ENCODE peak calls at places on chromosome 11, in five cellular contexts. One of them, this sample, is unnamed.

GRCh38 chr11:117471776-117472175 is 144.1 kb downstream of the CEP164 start:
- DNase-seq in esophagus squamous epithelium: no peak
- DNase-seq in ovary: no peak
- DNase-seq in small intestine: no peak
- DNase-seq in upper lobe of left lung: no peak
- DNase-seq in this sample: no peak

GRCh38 chr11:17403977-17404759 is 15.7 kb upstream of the KCNJ11 start:
- DNase-seq in esophagus squamous epithelium: no peak
- DNase-seq in ovary: no peak
- DNase-seq in small intestine: no peak
- DNase-seq in upper lobe of left lung: no peak
- DNase-seq in this sample: no peak

GRCh38 chr11:130580372-130580771 is 131.9 kb downstream of the ADAMTS15 start:
- DNase-seq in esophagus squamous epithelium: no peak
- DNase-seq in ovary: peak
- DNase-seq in small intestine: no peak
- DNase-seq in upper lobe of left lung: no peak
- DNase-seq in this sample: no peak

GRCh38 chr11:104259121-104259610 is 95.2 kb upstream of the PDGFD start:
- DNase-seq in esophagus squamous epithelium: no peak
- DNase-seq in ovary: no peak
- DNase-seq in small intestine: no peak
- DNase-seq in upper lobe of left lung: no peak
- DNase-seq in this sample: no peak

GRCh38 chr11:117232911-117233409 is 489 bp downstream of the RNF214 start:
- DNase-seq in esophagus squamous epithelium: no peak
- DNase-seq in ovary: peak
- DNase-seq in small intestine: no peak
- DNase-seq in upper lobe of left lung: no peak
- DNase-seq in this sample: no peak

GRCh38 chr11:72067676-72068075 is 12.7 kb downstream of the NUMA1 start:
- DNase-seq in esophagus squamous epithelium: no peak
- DNase-seq in ovary: no peak
- DNase-seq in small intestine: no peak
- DNase-seq in upper lobe of left lung: no peak
- DNase-seq in this sample: no peak

GRCh38 chr11:32315121-32315520 is 120.2 kb downstream of the WT1 start:
- DNase-seq in esophagus squamous epithelium: no peak
- DNase-seq in ovary: no peak
- DNase-seq in small intestine: no peak
- DNase-seq in upper lobe of left lung: no peak
- DNase-seq in this sample: no peak

GRCh38 chr11:58927393-58928081 is 11.8 kb upstream of the GLYATL1 start:
- DNase-seq in esophagus squamous epithelium: no peak
- DNase-seq in ovary: no peak
- DNase-seq in small intestine: peak
- DNase-seq in upper lobe of left lung: no peak
- DNase-seq in this sample: no peak

GRCh38 chr11:116913000-116913399 is 75.6 kb upstream of the APOA1 start:
- DNase-seq in esophagus squamous epithelium: no peak
- DNase-seq in ovary: no peak
- DNase-seq in small intestine: no peak
- DNase-seq in upper lobe of left lung: no peak
- DNase-seq in this sample: no peak

GRCh38 chr11:11845066-11845465 is 3.3 kb downstream of the USP47 start:
- DNase-seq in esophagus squamous epithelium: no peak
- DNase-seq in ovary: no peak
- DNase-seq in small intestine: peak
- DNase-seq in upper lobe of left lung: no peak
- DNase-seq in this sample: no peak

GRCh38 chr11:74100231-74100630 is 70.6 kb downstream of the C2CD3 start:
- DNase-seq in esophagus squamous epithelium: no peak
- DNase-seq in ovary: no peak
- DNase-seq in small intestine: no peak
- DNase-seq in upper lobe of left lung: no peak
- DNase-seq in this sample: no peak

DNA sequence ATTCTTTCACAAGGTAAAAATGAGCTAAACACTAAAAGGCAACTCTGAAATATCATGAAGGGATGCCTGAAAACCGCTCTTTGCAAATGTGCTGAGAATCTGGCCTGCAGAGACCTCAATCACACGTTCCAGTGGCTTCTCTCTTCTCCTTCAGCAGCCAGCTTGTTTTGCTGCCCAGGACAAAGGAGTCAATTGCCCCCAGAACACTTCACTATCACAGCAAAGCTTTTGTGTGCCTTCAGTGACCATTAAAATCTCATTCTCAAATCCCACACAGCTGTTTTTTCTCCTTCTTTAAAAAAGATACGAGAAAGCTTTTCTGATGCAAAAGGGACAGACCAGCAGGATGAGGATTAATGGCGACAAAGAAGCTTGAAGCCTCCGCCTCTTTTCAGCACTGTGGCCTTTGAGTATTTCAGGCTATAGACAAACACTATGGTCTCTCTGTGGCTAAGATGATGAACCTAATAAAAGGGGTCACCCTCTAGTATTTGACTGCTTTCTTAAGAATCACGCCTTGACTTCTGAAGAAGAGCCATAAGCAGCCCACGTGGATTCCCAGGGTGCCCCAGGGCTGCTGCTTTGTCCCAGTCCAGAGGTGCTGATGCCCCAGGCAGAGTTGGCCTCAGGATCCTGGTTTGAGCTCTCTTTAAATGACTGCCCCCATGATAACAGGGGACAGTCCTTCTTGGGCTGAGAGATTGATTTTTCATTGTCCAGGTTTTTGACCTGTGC is 33.4 kb upstream of the NRIP3 start:
- DNase-seq in esophagus squamous epithelium: no peak
- DNase-seq in ovary: no peak
- DNase-seq in small intestine: no peak
- DNase-seq in upper lobe of left lung: no peak
- DNase-seq in this sample: no peak
- H3K27ac ChIP-seq in esophagus squamous epithelium: no peak
- H3K27ac ChIP-seq in ovary: no peak
- H3K27ac ChIP-seq in small intestine: no peak
- H3K27ac ChIP-seq in upper lobe of left lung: no peak
- H3K27ac ChIP-seq in this sample: no peak

GRCh38 chr11:47018637-47019036 is 82.1 kb downstream of the CSTPP1 start:
- DNase-seq in esophagus squamous epithelium: no peak
- DNase-seq in ovary: no peak
- DNase-seq in small intestine: no peak
- DNase-seq in upper lobe of left lung: no peak
- DNase-seq in this sample: no peak

GRCh38 chr11:47021965-47022364 is 85.4 kb downstream of the CSTPP1 start:
- DNase-seq in esophagus squamous epithelium: no peak
- DNase-seq in ovary: no peak
- DNase-seq in small intestine: no peak
- DNase-seq in upper lobe of left lung: no peak
- DNase-seq in this sample: no peak

DNA sequence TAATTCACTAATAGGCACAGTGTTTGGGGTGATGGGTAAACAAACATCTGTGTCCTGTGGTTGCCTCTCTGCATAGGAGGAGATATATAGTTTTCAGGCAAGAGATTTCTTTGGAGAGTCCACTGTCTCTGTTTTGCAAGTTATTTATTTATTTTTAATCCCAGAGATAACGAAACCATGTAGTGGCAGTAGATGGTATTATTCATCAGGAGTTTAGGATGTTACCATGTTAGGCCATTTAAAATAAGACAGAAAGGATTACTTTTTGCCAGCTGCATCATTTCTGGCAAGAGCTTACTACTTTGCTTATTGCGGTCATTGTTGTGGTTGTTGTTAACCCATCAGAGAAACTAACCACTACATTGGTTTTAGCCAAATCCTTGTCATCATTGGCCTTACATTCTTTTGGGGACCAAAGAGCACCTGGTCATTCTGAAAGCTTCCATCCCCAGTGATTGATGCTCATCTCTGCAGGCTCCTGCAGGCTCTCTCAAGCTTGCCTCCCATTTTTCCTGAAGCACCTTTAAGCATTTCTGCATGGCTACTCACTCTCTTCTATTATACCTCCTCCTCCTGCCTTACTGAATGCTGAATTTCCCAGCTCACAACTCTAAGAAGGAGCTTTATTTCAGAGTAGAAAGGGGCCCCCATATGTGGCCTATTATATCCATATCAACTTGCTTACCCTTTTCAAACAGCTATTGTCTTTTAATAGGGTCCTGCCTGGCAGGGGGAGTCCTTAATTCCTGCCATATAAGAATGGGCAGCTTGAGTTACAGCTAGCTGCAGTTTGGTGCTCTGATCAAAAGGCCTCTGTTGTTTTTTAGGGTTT is 84.4 kb downstream of the CSTPP1 start:
- DNase-seq in esophagus squamous epithelium: no peak
- DNase-seq in ovary: no peak
- DNase-seq in small intestine: no peak
- DNase-seq in upper lobe of left lung: no peak
- DNase-seq in this sample: no peak
- H3K27ac ChIP-seq in esophagus squamous epithelium: no peak
- H3K27ac ChIP-seq in ovary: no peak
- H3K27ac ChIP-seq in small intestine: no peak
- H3K27ac ChIP-seq in upper lobe of left lung: no peak
- H3K27ac ChIP-seq in this sample: no peak

GRCh38 chr11:65436412-65437032 is 13.9 kb downstream of the NEAT1 start:
- DNase-seq in esophagus squamous epithelium: no peak
- DNase-seq in ovary: peak
- DNase-seq in small intestine: peak
- DNase-seq in upper lobe of left lung: peak
- DNase-seq in this sample: no peak

GRCh38 chr11:65435981-65436411 is 13.4 kb downstream of the NEAT1 start:
- DNase-seq in esophagus squamous epithelium: no peak
- DNase-seq in ovary: peak
- DNase-seq in small intestine: peak
- DNase-seq in upper lobe of left lung: peak
- DNase-seq in this sample: no peak

GRCh38 chr11:65434057-65434666 is 11.6 kb downstream of the NEAT1 start:
- DNase-seq in esophagus squamous epithelium: no peak
- DNase-seq in ovary: no peak
- DNase-seq in small intestine: peak
- DNase-seq in upper lobe of left lung: peak
- DNase-seq in this sample: no peak

GRCh38 chr11:65434667-65435179 is 12.1 kb downstream of the NEAT1 start:
- DNase-seq in esophagus squamous epithelium: no peak
- DNase-seq in ovary: peak
- DNase-seq in small intestine: no peak
- DNase-seq in upper lobe of left lung: no peak
- DNase-seq in this sample: no peak

GRCh38 chr11:65435330-65435931 is 12.8 kb downstream of the NEAT1 start:
- DNase-seq in esophagus squamous epithelium: no peak
- DNase-seq in ovary: peak
- DNase-seq in small intestine: no peak
- DNase-seq in upper lobe of left lung: peak
- DNase-seq in this sample: no peak
- H3K27ac ChIP-seq in esophagus squamous epithelium: peak
- H3K27ac ChIP-seq in ovary: no peak
- H3K27ac ChIP-seq in small intestine: no peak
- H3K27ac ChIP-seq in upper lobe of left lung: no peak
- H3K27ac ChIP-seq in this sample: peak

DNA sequence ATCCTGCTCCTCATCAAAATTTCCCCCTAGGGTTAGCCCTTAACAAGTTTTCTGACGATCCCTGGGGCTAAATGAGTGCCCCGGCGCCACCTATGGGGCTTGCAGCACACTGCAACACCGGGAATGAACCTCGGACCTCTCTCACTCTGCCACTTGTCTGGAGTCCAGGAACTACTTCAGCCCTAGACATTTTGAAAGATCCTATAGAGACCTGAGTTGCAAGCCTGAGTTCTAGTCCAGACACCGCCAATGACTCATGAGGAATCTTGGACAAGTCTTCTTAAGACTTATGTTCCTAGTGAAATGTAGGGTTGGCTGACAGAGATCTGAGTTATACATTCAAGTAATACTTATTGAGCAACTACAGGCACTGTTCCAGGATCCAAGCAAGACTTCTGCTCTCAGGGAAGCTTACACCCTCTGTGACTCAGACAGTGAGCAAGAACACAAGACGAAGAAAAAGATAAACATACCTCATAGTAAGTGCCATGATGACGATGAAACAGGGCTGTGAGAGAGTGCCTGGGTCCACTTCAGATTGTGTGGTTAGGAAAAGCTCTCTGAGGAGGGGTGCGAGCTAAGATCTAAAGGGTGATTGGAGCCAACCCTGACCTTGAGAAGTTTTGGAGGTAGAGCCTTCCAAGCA is 10.2 kb upstream of the STK33 start:
- DNase-seq in esophagus squamous epithelium: no peak
- DNase-seq in ovary: peak
- DNase-seq in small intestine: peak
- DNase-seq in upper lobe of left lung: peak
- DNase-seq in this sample: no peak
- H3K27ac ChIP-seq in esophagus squamous epithelium: peak
- H3K27ac ChIP-seq in ovary: no peak
- H3K27ac ChIP-seq in small intestine: peak
- H3K27ac ChIP-seq in upper lobe of left lung: peak
- H3K27ac ChIP-seq in this sample: no peak

DNA sequence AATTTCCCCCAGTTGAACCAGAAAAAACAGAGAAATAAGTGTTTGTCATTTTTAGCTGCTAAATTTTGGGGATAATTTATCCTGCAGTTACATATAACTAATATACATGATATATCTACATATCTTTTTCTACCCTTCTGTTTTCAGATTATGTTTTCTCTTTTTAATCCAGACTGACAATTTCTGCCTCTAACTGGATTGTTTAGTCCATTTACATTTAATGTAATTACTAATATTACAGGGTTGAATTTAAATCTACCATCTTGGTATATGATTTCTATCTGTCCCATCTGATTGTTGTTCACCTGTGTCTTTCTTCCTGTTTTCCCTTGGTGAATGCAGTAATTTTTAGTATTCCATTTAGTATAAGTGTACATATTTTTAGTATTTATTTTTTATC is 5.7 kb downstream of the NNMT start:
- DNase-seq in esophagus squamous epithelium: no peak
- DNase-seq in ovary: no peak
- DNase-seq in small intestine: no peak
- DNase-seq in upper lobe of left lung: no peak
- DNase-seq in this sample: no peak
- H3K27ac ChIP-seq in esophagus squamous epithelium: no peak
- H3K27ac ChIP-seq in ovary: no peak
- H3K27ac ChIP-seq in small intestine: no peak
- H3K27ac ChIP-seq in upper lobe of left lung: no peak
- H3K27ac ChIP-seq in this sample: no peak

DNA sequence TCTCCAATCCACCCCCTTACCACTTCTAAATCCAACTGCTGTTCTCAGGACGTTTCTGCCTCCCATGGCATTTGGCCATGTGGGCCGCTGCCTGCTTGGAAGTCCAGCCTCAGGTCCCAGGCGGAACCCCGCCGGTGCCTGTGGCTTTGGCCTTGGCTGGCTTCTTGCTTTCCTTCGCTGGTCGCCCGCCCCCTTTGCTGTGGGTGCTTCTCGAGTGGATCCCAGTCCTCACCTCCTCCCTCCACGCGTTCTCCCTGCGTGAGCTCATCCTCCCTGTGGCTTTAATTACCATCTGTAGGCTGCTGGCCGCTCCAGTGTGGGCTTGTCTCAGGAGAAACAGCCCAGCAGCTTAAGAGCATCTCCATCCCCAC is 111.7 kb downstream of the NECTIN1 start:
- DNase-seq in esophagus squamous epithelium: no peak
- DNase-seq in ovary: no peak
- DNase-seq in small intestine: no peak
- DNase-seq in upper lobe of left lung: no peak
- DNase-seq in this sample: no peak
- H3K27ac ChIP-seq in esophagus squamous epithelium: no peak
- H3K27ac ChIP-seq in ovary: no peak
- H3K27ac ChIP-seq in small intestine: no peak
- H3K27ac ChIP-seq in upper lobe of left lung: no peak
- H3K27ac ChIP-seq in this sample: no peak

This sample was measured in heart right ventricle.